ENCODE peak calls at places on chromosomes 16 and 17, in four cellular contexts. F is stimulated activated CD4-positive, alpha-beta T cell treated with anti-CD3 and anti-CD28 coated beads, Interleukin-12 subunit alpha, Interleukin-12 subunit beta, amount 100 ng/mL, for 4 hours; W is OCI-M1; P is NCI-H460. Q is an unnamed sample.

GRCh38 chr16:75309899-75310430 is 58.5 kb upstream of the BCAR1 start:
- DNase-seq in F (no peak), W (no peak), P (no peak), Q (no peak)

GRCh38 chr16:79612207-79612606 is 11.7 kb upstream of the MAF start:
- DNase-seq in F (no peak), W (no peak), P (no peak), Q (no peak)

GRCh38 chr17:50560185-50560824 is at the start of gene CACNA1G:
- DNase-seq in F (peak), W (peak), P (peak), Q (peak)

GRCh38 chr16:30005341-30006094 is 5.3 kb downstream of the DOC2A start:
- DNase-seq in F (peak), W (peak), P (peak), Q (no peak)

GRCh38 chr17:71803656-71804284 is 317.1 kb upstream of the SOX9 start:
- DNase-seq in F (no peak), W (no peak), P (no peak), Q (no peak)

GRCh38 chr17:43444223-43445008 is 39.4 kb upstream of the DHX8 start:
- DNase-seq in F (no peak), W (no peak), P (no peak), Q (no peak)

GRCh38 chr16:86774931-86775330 is 196.6 kb downstream of the FOXL1 start:
- DNase-seq in F (no peak), W (no peak), P (no peak), Q (no peak)

GRCh38 chr17:74612046-74612445 is 11.5 kb downstream of the CD300E start:
- DNase-seq in F (no peak), W (no peak), P (no peak), Q (no peak)

GRCh38 chr16:10138881-10139280 is 43.3 kb downstream of the GRIN2A start:
- DNase-seq in F (no peak), W (no peak), P (no peak), Q (no peak)

GRCh38 chr17:54785643-54786258 is 114.9 kb upstream of the TOM1L1 start:
- DNase-seq in F (no peak), W (no peak), P (no peak), Q (no peak)

GRCh38 chr16:65377131-65377649 is 255.3 kb upstream of the CDH11 start:
- DNase-seq in F (no peak), W (no peak), P (no peak), Q (no peak)

GRCh38 chr16:63890072-63890471 is 1231.8 kb downstream of the CDH11 start:
- DNase-seq in F (no peak), W (peak), P (no peak), Q (no peak)

GRCh38 chr17:73546770-73547345 is 97.4 kb downstream of the SDK2 start:
- DNase-seq in F (no peak), W (peak), P (peak), Q (no peak)

GRCh38 chr17:79331492-79331891 is 256.9 kb downstream of the ENGASE start:
- DNase-seq in F (no peak), W (no peak), P (no peak), Q (no peak)

GRCh38 chr17:78629436-78629995 is 52.3 kb upstream of the DNAH17 start:
- DNase-seq in F (no peak), W (no peak), P (no peak), Q (no peak)

GRCh38 chr16:23082161-23082788 is 67.0 kb downstream of the USP31 start:
- DNase-seq in F (no peak), W (no peak), P (no peak), Q (no peak)

GRCh38 chr16:70661918-70662641 is 15.7 kb downstream of the IL34 start:
- DNase-seq in F (no peak), W (no peak), P (no peak), Q (no peak)

GRCh38 chr17:27457731-27458523 is 1.7 kb downstream of the KSR1 start:
- DNase-seq in F (no peak), W (peak), P (no peak), Q (peak)

GRCh38 chr16:54545890-54546476 is 259.4 kb upstream of the IRX3 start:
- DNase-seq in F (no peak), W (no peak), P (no peak), Q (no peak)

GRCh38 chr17:81599719-81600486 is 37.0 kb downstream of the NPLOC4 start:
- DNase-seq in F (no peak), W (no peak), P (no peak), Q (no peak)

GRCh38 chr17:8766731-8767130 is 8.4 kb upstream of the SPDYE4 start:
- DNase-seq in F (no peak), W (no peak), P (no peak), Q (no peak)

GRCh38 chr16:63695347-63695746 is 1426.5 kb downstream of the CDH11 start:
- DNase-seq in F (no peak), W (no peak), P (no peak), Q (no peak)

GRCh38 chr17:71458322-71458721 is 662.5 kb upstream of the SOX9 start:
- DNase-seq in F (no peak), W (no peak), P (no peak), Q (no peak)

GRCh38 chr16:81237282-81237681 is 1.2 kb upstream of the BCO1 start:
- DNase-seq in F (no peak), W (no peak), P (no peak), Q (no peak)

GRCh38 chr16:12500771-12501170 is 302.9 kb downstream of the CPPED1 start:
- DNase-seq in F (no peak), W (no peak), P (no peak), Q (no peak)

GRCh38 chr17:14069251-14069981 is at the start of gene COX10:
- DNase-seq in F (peak), W (peak), P (peak), Q (peak)

GRCh38 chr17:60154616-60155426 is 5.0 kb downstream of the CA4 start:
- DNase-seq in F (no peak), W (no peak), P (no peak), Q (no peak)

GRCh38 chr16:976389-976931 is 5.1 kb upstream of the SOX8 start:
- DNase-seq in F (peak), W (no peak), P (no peak), Q (no peak)

GRCh38 chr16:12057276-12057675 is 80.7 kb downstream of the SNX29 start:
- DNase-seq in F (no peak), W (no peak), P (no peak), Q (no peak)

GRCh38 chr16:57185446-57185944 is 344 bp downstream of the PSME3IP1 start:
- DNase-seq in F (no peak), W (peak), P (no peak), Q (peak)

GRCh38 chr16:22123759-22124490 is 31.6 kb downstream of the VWA3A start:
- DNase-seq in F (no peak), W (no peak), P (no peak), Q (no peak)

GRCh38 chr16:48608452-48608851 is 1.5 kb downstream of the N4BP1 start:
- DNase-seq in F (no peak), W (peak), P (no peak), Q (no peak)

GRCh38 chr16:86029131-86029741 is 130.3 kb downstream of the IRF8 start:
- DNase-seq in F (no peak), W (no peak), P (no peak), Q (no peak)

GRCh38 chr16:64397945-64398508 is 723.8 kb downstream of the CDH11 start:
- DNase-seq in F (no peak), W (no peak), P (no peak), Q (no peak)

GRCh38 chr17:8831234-8831849 is 32.2 kb upstream of the MFSD6L start:
- DNase-seq in F (no peak), W (no peak), P (no peak), Q (no peak)

Q was measured in foreskin melanocyte.